ENCODE peak calls at places on chromosomes 12 and 14, in four cellular contexts. One of them, this sample, is unnamed.

GRCh38 chr12:121964813-121965643 is 46.6 kb downstream of the CFAP251 start:
- DNase-seq in stimulated activated CD4-positive, alpha-beta T cell treated with anti-CD3 and anti-CD28 coated beads, Interleukin-15, amount 100 ng/mL, for 1 hour: no peak
- DNase-seq in RWPE1: peak
- DNase-seq in spleen: no peak
- DNase-seq in this sample: no peak

GRCh38 chr14:75025082-75025481 is 22.4 kb downstream of the EIF2B2 start:
- DNase-seq in spleen: no peak
- DNase-seq in stimulated activated CD4-positive, alpha-beta T cell treated with anti-CD3 and anti-CD28 coated beads, Interleukin-15, amount 100 ng/mL, for 1 hour: no peak
- DNase-seq in RWPE1: no peak
- DNase-seq in this sample: no peak

GRCh38 chr12:119715268-119715620 is 47.3 kb downstream of the PRKAB1 start:
- DNase-seq in stimulated activated CD4-positive, alpha-beta T cell treated with anti-CD3 and anti-CD28 coated beads, Interleukin-15, amount 100 ng/mL, for 1 hour: no peak
- DNase-seq in RWPE1: peak
- DNase-seq in spleen: no peak
- DNase-seq in this sample: no peak

GRCh38 chr12:130965668-130966067 is 12.0 kb downstream of the ADGRD1 start:
- DNase-seq in stimulated activated CD4-positive, alpha-beta T cell treated with anti-CD3 and anti-CD28 coated beads, Interleukin-15, amount 100 ng/mL, for 1 hour: no peak
- DNase-seq in RWPE1: peak
- DNase-seq in spleen: no peak
- DNase-seq in this sample: no peak

GRCh38 chr14:29168149-29168548 is 401.6 kb downstream of the FOXG1 start:
- DNase-seq in spleen: no peak
- DNase-seq in stimulated activated CD4-positive, alpha-beta T cell treated with anti-CD3 and anti-CD28 coated beads, Interleukin-15, amount 100 ng/mL, for 1 hour: no peak
- DNase-seq in RWPE1: no peak
- DNase-seq in this sample: no peak

GRCh38 chr12:56374726-56375597 is 12.3 kb upstream of the APOF start:
- DNase-seq in spleen: no peak
- DNase-seq in RWPE1: no peak
- DNase-seq in stimulated activated CD4-positive, alpha-beta T cell treated with anti-CD3 and anti-CD28 coated beads, Interleukin-15, amount 100 ng/mL, for 1 hour: no peak
- DNase-seq in this sample: peak

GRCh38 chr14:104373855-104374717 is 205.5 kb upstream of the C14orf180 start:
- DNase-seq in RWPE1: no peak
- DNase-seq in stimulated activated CD4-positive, alpha-beta T cell treated with anti-CD3 and anti-CD28 coated beads, Interleukin-15, amount 100 ng/mL, for 1 hour: no peak
- DNase-seq in spleen: no peak
- DNase-seq in this sample: no peak

GRCh38 chr14:74835607-74836250 is 40.2 kb downstream of the PROX2 start:
- DNase-seq in spleen: no peak
- DNase-seq in stimulated activated CD4-positive, alpha-beta T cell treated with anti-CD3 and anti-CD28 coated beads, Interleukin-15, amount 100 ng/mL, for 1 hour: no peak
- DNase-seq in RWPE1: no peak
- DNase-seq in this sample: no peak

GRCh38 chr14:69366069-69366468 is 32.0 kb downstream of the ERH start:
- DNase-seq in stimulated activated CD4-positive, alpha-beta T cell treated with anti-CD3 and anti-CD28 coated beads, Interleukin-15, amount 100 ng/mL, for 1 hour: no peak
- DNase-seq in RWPE1: no peak
- DNase-seq in spleen: no peak
- DNase-seq in this sample: no peak

GRCh38 chr14:25041484-25041883 is 8.5 kb downstream of the STXBP6 start:
- DNase-seq in RWPE1: no peak
- DNase-seq in stimulated activated CD4-positive, alpha-beta T cell treated with anti-CD3 and anti-CD28 coated beads, Interleukin-15, amount 100 ng/mL, for 1 hour: no peak
- DNase-seq in spleen: no peak
- DNase-seq in this sample: no peak

GRCh38 chr12:22709292-22709691 is 84.3 kb downstream of the ETNK1 start:
- DNase-seq in RWPE1: peak
- DNase-seq in stimulated activated CD4-positive, alpha-beta T cell treated with anti-CD3 and anti-CD28 coated beads, Interleukin-15, amount 100 ng/mL, for 1 hour: no peak
- DNase-seq in spleen: no peak
- DNase-seq in this sample: peak

This sample was measured in GM06990.